ENCODE peak calls at places on chromosome 10, in eight cellular contexts. K is colonic mucosa; N is tibial nerve; B is cardiac fibroblast; O is Panc1; Q is CD8-positive, alpha-beta T cell; X is bronchial epithelial cell; M is heart right ventricle. U is an unnamed sample.
A peak's percentile ranks its signal among the peaks of the same experiment; 100 is the strongest.

GRCh38 chr10:79027147-79028055 is 41.4 kb upstream of the ZMIZ1 start:
- DNase-seq in K (no peak), X (no peak), Q (peak; percentile 81), B (no peak), O (no peak), M (no peak), N (no peak), U (peak; percentile 64)

GRCh38 chr10:102401735-102402511 is 6.4 kb downstream of the NFKB2 start:
- DNase-seq in X (peak; percentile 79), B (peak; percentile 49), N (no peak), O (no peak), Q (peak; percentile 18), K (no peak), M (no peak), U (no peak)

GRCh38 chr10:21732067-21732772 is 198.2 kb downstream of the MLLT10 start:
- DNase-seq in N (peak; percentile 22), X (peak; percentile 55), B (peak; percentile 83), K (no peak), M (peak; percentile 49), O (no peak), Q (peak; percentile 52), U (no peak)

GRCh38 chr10:3096149-3096548 is 28.8 kb downstream of the PFKP start:
- DNase-seq in Q (no peak), X (no peak), M (no peak), N (no peak), B (no peak), K (no peak), O (no peak), U (no peak)

GRCh38 chr10:15742831-15743230 is 23.1 kb upstream of the ITGA8 start:
- DNase-seq in N (no peak), K (no peak), O (no peak), B (peak; percentile 45), M (no peak), X (no peak), Q (no peak), U (no peak)

GRCh38 chr10:15863323-15863722 is 3.0 kb upstream of the MINDY3 start:
- DNase-seq in B (no peak), Q (no peak), K (no peak), X (no peak), O (no peak), M (no peak), N (no peak), U (no peak)

GRCh38 chr10:109978481-109978880 is 29.3 kb upstream of the ADD3 start:
- DNase-seq in M (peak; percentile 54), X (peak; percentile 52), N (peak; percentile 79), K (peak; percentile 79), Q (peak; percentile 58), O (no peak), B (peak; percentile 79), U (no peak)

GRCh38 chr10:129467346-129468119 is 492 bp downstream of the MGMT start:
- DNase-seq in M (peak; percentile 17), X (peak; percentile 5), N (no peak), Q (no peak), B (peak; percentile 16), K (peak; percentile 26), O (no peak), U (no peak)

DNA sequence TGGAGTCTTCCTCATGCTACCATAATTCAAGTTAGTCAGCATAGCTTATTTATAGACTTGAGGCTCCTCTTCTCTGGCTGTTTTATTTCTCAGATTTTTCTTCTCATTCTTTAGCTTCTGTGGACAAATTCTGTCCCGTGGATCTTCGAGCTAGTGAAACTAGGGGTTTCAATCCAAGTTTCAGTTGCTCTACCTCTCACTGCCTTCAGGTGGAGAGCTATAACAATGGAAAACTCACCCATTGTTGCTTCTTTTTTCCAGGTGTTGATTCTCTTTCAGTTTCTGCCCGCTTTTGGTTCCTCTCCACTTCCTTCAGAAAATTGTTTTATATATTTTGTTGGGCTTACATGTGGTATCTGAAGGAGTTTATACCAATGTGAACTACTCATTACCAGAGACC is 266.0 kb downstream of the TCF7L2 start:
- DNase-seq in M (no peak), X (peak; percentile 7), O (no peak), N (no peak), B (no peak), Q (no peak), K (no peak), U (no peak)
- TF ChIP-seq CTCF in M (no peak), X (peak; percentile 23), O (peak; percentile 50), N (no peak), B (no peak), Q (no peak), K (no peak), U (no peak)

DNA sequence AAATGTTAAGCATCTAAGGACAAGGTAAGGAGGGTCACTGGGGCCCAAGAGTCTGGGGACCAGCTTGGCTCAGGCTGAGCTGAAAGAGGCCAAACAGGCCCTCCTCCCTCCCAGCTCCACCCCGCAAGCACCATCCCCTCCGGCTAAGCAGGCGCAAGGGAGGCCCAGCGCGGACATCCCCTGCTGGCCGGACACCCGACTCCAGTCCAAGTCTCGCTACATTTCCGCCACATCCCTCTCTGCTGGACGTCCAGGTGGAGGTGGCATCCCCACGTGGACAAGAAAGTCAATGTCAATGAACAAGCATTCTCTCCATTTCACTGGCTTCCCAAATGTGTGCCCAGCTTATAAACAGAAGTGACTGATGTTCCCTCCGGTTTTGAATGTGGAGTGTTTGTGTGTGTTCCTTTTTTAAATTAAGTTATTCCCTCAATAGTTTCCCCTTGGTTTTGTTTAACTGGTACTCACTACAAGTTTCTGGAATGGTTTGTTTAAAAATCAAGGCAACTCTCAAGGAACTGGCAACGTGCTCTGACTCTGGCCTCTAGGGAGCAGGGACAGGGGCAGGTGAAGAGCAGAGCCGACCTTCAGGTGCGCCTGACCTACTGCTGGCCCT is 35.4 kb downstream of the PSAP start:
- DNase-seq in O (no peak), M (no peak), B (no peak), Q (no peak), N (no peak), X (no peak), K (peak; percentile 15), U (no peak)
- TF ChIP-seq CTCF in O (no peak), M (no peak), B (no peak), Q (no peak), N (no peak), X (no peak), K (no peak), U (no peak)

GRCh38 chr10:75018233-75018632 is 93.2 kb upstream of the SAMD8 start:
- DNase-seq in Q (no peak), N (no peak), M (no peak), O (no peak), K (no peak), X (no peak), B (no peak), U (no peak)

GRCh38 chr10:75021851-75022250 is 89.6 kb upstream of the SAMD8 start:
- DNase-seq in X (no peak), Q (no peak), N (no peak), M (no peak), O (no peak), B (no peak), K (peak; percentile 52), U (no peak)

GRCh38 chr10:75018873-75019272 is 92.6 kb upstream of the SAMD8 start:
- DNase-seq in O (no peak), Q (no peak), N (no peak), M (no peak), K (no peak), X (no peak), B (no peak), U (no peak)

GRCh38 chr10:75020168-75020567 is 91.3 kb upstream of the SAMD8 start:
- DNase-seq in M (no peak), Q (no peak), O (no peak), N (no peak), X (no peak), K (no peak), B (no peak), U (no peak)

GRCh38 chr10:75019360-75019759 is 92.1 kb upstream of the SAMD8 start:
- DNase-seq in Q (no peak), X (peak; percentile 32), B (peak; percentile 63), M (no peak), N (no peak), K (no peak), O (no peak), U (no peak)
- TF ChIP-seq CTCF in Q (peak; percentile 44), X (peak; percentile 10), B (peak; percentile 31), M (peak; percentile 49), N (peak; percentile 38), K (no peak), O (peak; percentile 57), U (no peak)

GRCh38 chr10:131853610-131853964 is 47.2 kb upstream of the PPP2R2D start:
- DNase-seq in X (no peak), Q (no peak), B (no peak), M (no peak), N (no peak), O (no peak), K (no peak), U (no peak)

GRCh38 chr10:131855763-131856401 is 44.9 kb upstream of the PPP2R2D start:
- DNase-seq in B (no peak), M (no peak), O (no peak), K (no peak), N (no peak), X (no peak), Q (no peak), U (no peak)

GRCh38 chr10:131852823-131853609 is 47.8 kb upstream of the PPP2R2D start:
- DNase-seq in Q (no peak), K (no peak), B (no peak), N (no peak), O (no peak), M (no peak), X (no peak), U (peak; percentile 68)

GRCh38 chr10:131855396-131855762 is 45.4 kb upstream of the PPP2R2D start:
- DNase-seq in X (no peak), K (no peak), M (no peak), B (no peak), O (no peak), N (no peak), Q (no peak), U (no peak)

DNA sequence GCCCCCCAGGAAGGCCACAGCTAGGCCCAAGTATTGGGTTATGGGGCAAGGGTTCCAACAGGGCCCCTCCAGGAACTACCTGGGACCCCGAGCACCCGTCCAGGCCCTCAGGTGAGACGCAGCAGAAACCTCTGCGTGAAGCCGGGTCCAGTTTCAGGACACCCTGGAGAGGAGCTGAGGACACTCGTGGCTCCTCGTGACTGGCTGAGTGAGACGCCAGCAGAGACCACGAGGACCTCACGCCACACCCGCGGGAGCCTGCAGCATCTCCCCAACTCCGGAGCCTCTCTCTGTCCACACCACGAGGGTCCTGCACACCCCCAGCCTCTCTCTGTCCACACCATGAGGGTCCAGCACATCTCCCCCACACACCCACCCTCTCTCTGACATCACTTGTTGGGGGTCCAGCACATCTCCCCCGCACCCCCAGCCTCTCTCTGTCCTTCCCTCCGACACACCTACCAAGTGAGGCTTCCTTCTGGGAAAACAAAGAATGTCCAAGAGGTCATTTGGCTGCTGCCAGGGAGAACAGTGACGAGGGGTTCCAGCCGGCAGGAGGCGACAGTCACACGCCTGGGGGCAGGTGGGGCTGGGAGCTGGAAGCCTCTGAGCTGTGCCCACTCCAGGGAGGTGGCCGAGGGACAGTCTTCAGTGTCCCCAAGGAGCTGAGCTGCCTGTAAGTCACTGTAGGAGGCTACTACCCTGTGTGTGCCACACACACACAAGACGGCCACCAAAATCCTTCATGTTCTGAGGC is 46.1 kb upstream of the PPP2R2D start:
- DNase-seq in M (no peak), X (no peak), O (no peak), B (no peak), K (no peak), N (no peak), Q (no peak), U (no peak)
- TF ChIP-seq CTCF in M (no peak), X (no peak), O (no peak), B (no peak), K (no peak), N (no peak), Q (no peak), U (no peak)

GRCh38 chr10:93415693-93416092 is 66.4 kb downstream of the MYOF start:
- DNase-seq in Q (no peak), X (no peak), B (peak; percentile 20), K (no peak), M (no peak), N (no peak), O (no peak), U (no peak)
- TF ChIP-seq CTCF in Q (no peak), X (no peak), B (peak; percentile 26), K (no peak), M (no peak), N (no peak), O (no peak), U (no peak)

U was measured in coronary artery.